ENCODE peak calls at places on chromosomes 4 and X, in six cellular contexts. One of them, this sample, is unnamed.

GRCh38 chr4:38382492-38382891 is 281.5 kb upstream of the KLF3 start:
- DNase-seq in CD4-positive, alpha-beta T cell: no peak
- DNase-seq in lower lobe of right lung: no peak
- DNase-seq in uterus: no peak
- DNase-seq in ovary: no peak
- DNase-seq in adrenal gland: no peak
- DNase-seq in this sample: no peak

GRCh38 chr4:27098034-27098433 is 237.4 kb downstream of the STIM2 start:
- DNase-seq in ovary: no peak
- DNase-seq in lower lobe of right lung: no peak
- DNase-seq in CD4-positive, alpha-beta T cell: no peak
- DNase-seq in uterus: no peak
- DNase-seq in adrenal gland: no peak
- DNase-seq in this sample: no peak

GRCh38 chrX:43969504-43970501 is 3.4 kb downstream of the NDP start:
- DNase-seq in CD4-positive, alpha-beta T cell: no peak
- DNase-seq in adrenal gland: no peak
- DNase-seq in uterus: peak
- DNase-seq in lower lobe of right lung: no peak
- DNase-seq in ovary: peak
- DNase-seq in this sample: no peak

GRCh38 chr4:172996571-172997216 is 171.9 kb upstream of the GALNT7 start:
- DNase-seq in ovary: no peak
- DNase-seq in lower lobe of right lung: no peak
- DNase-seq in CD4-positive, alpha-beta T cell: no peak
- DNase-seq in uterus: no peak
- DNase-seq in adrenal gland: no peak
- DNase-seq in this sample: no peak

GRCh38 chr4:38787693-38788092 is 4.9 kb upstream of the TLR10 start:
- DNase-seq in uterus: no peak
- DNase-seq in lower lobe of right lung: no peak
- DNase-seq in CD4-positive, alpha-beta T cell: no peak
- DNase-seq in ovary: no peak
- DNase-seq in adrenal gland: no peak
- DNase-seq in this sample: no peak

GRCh38 chrX:110146521-110146920 is 143.6 kb downstream of the TMEM164 start:
- DNase-seq in ovary: peak
- DNase-seq in uterus: peak
- DNase-seq in adrenal gland: peak
- DNase-seq in lower lobe of right lung: no peak
- DNase-seq in CD4-positive, alpha-beta T cell: no peak
- DNase-seq in this sample: peak

GRCh38 chr4:75321484-75321883 is 192.7 kb downstream of the RCHY1 start:
- DNase-seq in CD4-positive, alpha-beta T cell: no peak
- DNase-seq in ovary: no peak
- DNase-seq in uterus: no peak
- DNase-seq in adrenal gland: no peak
- DNase-seq in lower lobe of right lung: no peak
- DNase-seq in this sample: no peak

GRCh38 chr4:159283697-159284492 is 181.0 kb downstream of the RAPGEF2 start:
- DNase-seq in lower lobe of right lung: no peak
- DNase-seq in adrenal gland: no peak
- DNase-seq in uterus: no peak
- DNase-seq in CD4-positive, alpha-beta T cell: no peak
- DNase-seq in ovary: no peak
- DNase-seq in this sample: no peak

GRCh38 chr4:182533948-182534347 is 290.7 kb downstream of the TENM3 start:
- DNase-seq in uterus: no peak
- DNase-seq in adrenal gland: no peak
- DNase-seq in lower lobe of right lung: no peak
- DNase-seq in CD4-positive, alpha-beta T cell: no peak
- DNase-seq in ovary: no peak
- DNase-seq in this sample: no peak

GRCh38 chr4:76562161-76562560 is 127.1 kb downstream of the SHROOM3 start:
- DNase-seq in ovary: no peak
- DNase-seq in adrenal gland: no peak
- DNase-seq in lower lobe of right lung: no peak
- DNase-seq in CD4-positive, alpha-beta T cell: no peak
- DNase-seq in uterus: no peak
- DNase-seq in this sample: no peak

GRCh38 chr4:161291222-161291621 is 872.6 kb downstream of the FSTL5 start:
- DNase-seq in ovary: no peak
- DNase-seq in uterus: no peak
- DNase-seq in lower lobe of right lung: no peak
- DNase-seq in adrenal gland: no peak
- DNase-seq in CD4-positive, alpha-beta T cell: no peak
- DNase-seq in this sample: no peak

GRCh38 chr4:126727461-126727860 is 905.3 kb upstream of the INTU start:
- DNase-seq in lower lobe of right lung: no peak
- DNase-seq in ovary: no peak
- DNase-seq in CD4-positive, alpha-beta T cell: no peak
- DNase-seq in adrenal gland: no peak
- DNase-seq in uterus: no peak
- DNase-seq in this sample: no peak

GRCh38 chr4:17561195-17561909 is 15.6 kb upstream of the LAP3 start:
- DNase-seq in CD4-positive, alpha-beta T cell: no peak
- DNase-seq in adrenal gland: no peak
- DNase-seq in ovary: no peak
- DNase-seq in uterus: no peak
- DNase-seq in lower lobe of right lung: no peak
- DNase-seq in this sample: no peak

GRCh38 chr4:81166431-81166830 is 48.6 kb downstream of the PRKG2 start:
- DNase-seq in lower lobe of right lung: no peak
- DNase-seq in CD4-positive, alpha-beta T cell: no peak
- DNase-seq in ovary: no peak
- DNase-seq in uterus: no peak
- DNase-seq in adrenal gland: no peak
- DNase-seq in this sample: no peak

GRCh38 chr4:85166318-85166717 is 199.8 kb upstream of the WDFY3 start:
- DNase-seq in uterus: no peak
- DNase-seq in lower lobe of right lung: no peak
- DNase-seq in ovary: no peak
- DNase-seq in CD4-positive, alpha-beta T cell: no peak
- DNase-seq in adrenal gland: no peak
- DNase-seq in this sample: no peak

GRCh38 chr4:3344104-3344503 is 51.3 kb downstream of the RGS12 start:
- DNase-seq in adrenal gland: peak
- DNase-seq in lower lobe of right lung: no peak
- DNase-seq in CD4-positive, alpha-beta T cell: no peak
- DNase-seq in ovary: no peak
- DNase-seq in uterus: no peak
- DNase-seq in this sample: no peak

GRCh38 chr4:3347871-3348270 is 55.0 kb downstream of the RGS12 start:
- DNase-seq in adrenal gland: no peak
- DNase-seq in uterus: no peak
- DNase-seq in CD4-positive, alpha-beta T cell: no peak
- DNase-seq in ovary: no peak
- DNase-seq in lower lobe of right lung: no peak
- DNase-seq in this sample: no peak

GRCh38 chr4:3344596-3344995 is 51.8 kb downstream of the RGS12 start:
- DNase-seq in ovary: no peak
- DNase-seq in CD4-positive, alpha-beta T cell: no peak
- DNase-seq in uterus: no peak
- DNase-seq in lower lobe of right lung: no peak
- DNase-seq in adrenal gland: peak
- DNase-seq in this sample: no peak

GRCh38 chr4:3345384-3345783 is 52.6 kb downstream of the RGS12 start:
- DNase-seq in CD4-positive, alpha-beta T cell: no peak
- DNase-seq in uterus: no peak
- DNase-seq in adrenal gland: peak
- DNase-seq in lower lobe of right lung: no peak
- DNase-seq in ovary: no peak
- DNase-seq in this sample: no peak

GRCh38 chr4:3346146-3346545 is 53.3 kb downstream of the RGS12 start:
- DNase-seq in CD4-positive, alpha-beta T cell: no peak
- DNase-seq in lower lobe of right lung: no peak
- DNase-seq in ovary: no peak
- DNase-seq in uterus: peak
- DNase-seq in adrenal gland: peak
- DNase-seq in this sample: peak
- TF ChIP-seq CTCF in CD4-positive, alpha-beta T cell: peak
- TF ChIP-seq CTCF in lower lobe of right lung: peak
- TF ChIP-seq CTCF in ovary: peak
- TF ChIP-seq CTCF in uterus: peak
- TF ChIP-seq CTCF in adrenal gland: peak
- TF ChIP-seq CTCF in this sample: peak

GRCh38 chr4:48899432-48899749 is 7.2 kb downstream of the OCIAD2 start:
- DNase-seq in lower lobe of right lung: no peak
- DNase-seq in uterus: no peak
- DNase-seq in adrenal gland: no peak
- DNase-seq in ovary: no peak
- DNase-seq in CD4-positive, alpha-beta T cell: no peak
- DNase-seq in this sample: no peak

GRCh38 chr4:48898733-48899431 is 7.7 kb downstream of the OCIAD2 start:
- DNase-seq in uterus: no peak
- DNase-seq in adrenal gland: no peak
- DNase-seq in CD4-positive, alpha-beta T cell: no peak
- DNase-seq in ovary: no peak
- DNase-seq in lower lobe of right lung: no peak
- DNase-seq in this sample: no peak

GRCh38 chr4:48899950-48900349 is 6.6 kb downstream of the OCIAD2 start:
- DNase-seq in uterus: no peak
- DNase-seq in adrenal gland: no peak
- DNase-seq in ovary: no peak
- DNase-seq in CD4-positive, alpha-beta T cell: no peak
- DNase-seq in lower lobe of right lung: no peak
- DNase-seq in this sample: no peak

GRCh38 chr4:48901196-48901595 is 5.4 kb downstream of the OCIAD2 start:
- DNase-seq in CD4-positive, alpha-beta T cell: no peak
- DNase-seq in adrenal gland: no peak
- DNase-seq in uterus: no peak
- DNase-seq in ovary: no peak
- DNase-seq in lower lobe of right lung: no peak
- DNase-seq in this sample: no peak

DNA sequence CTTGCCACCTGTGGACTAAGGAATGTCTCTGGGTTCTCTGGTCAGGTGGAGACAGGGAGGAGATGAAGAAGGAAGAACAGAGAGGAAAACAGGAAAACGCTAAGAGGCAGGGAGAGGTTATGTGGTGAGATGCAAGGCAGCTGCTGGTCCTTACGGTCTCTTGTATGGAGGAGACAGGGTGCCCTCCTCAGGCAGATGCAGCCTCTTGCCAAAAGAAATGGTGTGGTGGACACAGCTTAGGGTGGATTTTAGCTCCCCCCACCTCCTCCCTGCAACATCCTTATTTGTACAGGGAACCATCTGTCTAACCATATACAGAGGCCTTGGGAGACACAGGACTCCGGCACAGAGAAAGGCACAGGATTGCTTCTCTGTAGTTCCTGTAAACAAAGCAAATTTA is 9.7 kb downstream of the OCIAD2 start:
- DNase-seq in CD4-positive, alpha-beta T cell: no peak
- DNase-seq in uterus: no peak
- DNase-seq in adrenal gland: no peak
- DNase-seq in ovary: no peak
- DNase-seq in lower lobe of right lung: no peak
- DNase-seq in this sample: no peak
- TF ChIP-seq CTCF in CD4-positive, alpha-beta T cell: no peak
- TF ChIP-seq CTCF in uterus: no peak
- TF ChIP-seq CTCF in adrenal gland: no peak
- TF ChIP-seq CTCF in ovary: no peak
- TF ChIP-seq CTCF in lower lobe of right lung: no peak
- TF ChIP-seq CTCF in this sample: no peak

GRCh38 chr4:55887594-55887993 is 34.1 kb downstream of the EXOC1 start:
- DNase-seq in uterus: no peak
- DNase-seq in ovary: no peak
- DNase-seq in adrenal gland: no peak
- DNase-seq in CD4-positive, alpha-beta T cell: no peak
- DNase-seq in lower lobe of right lung: no peak
- DNase-seq in this sample: no peak
- TF ChIP-seq CTCF in uterus: no peak
- TF ChIP-seq CTCF in ovary: no peak
- TF ChIP-seq CTCF in adrenal gland: no peak
- TF ChIP-seq CTCF in CD4-positive, alpha-beta T cell: no peak
- TF ChIP-seq CTCF in lower lobe of right lung: no peak
- TF ChIP-seq CTCF in this sample: no peak

DNA sequence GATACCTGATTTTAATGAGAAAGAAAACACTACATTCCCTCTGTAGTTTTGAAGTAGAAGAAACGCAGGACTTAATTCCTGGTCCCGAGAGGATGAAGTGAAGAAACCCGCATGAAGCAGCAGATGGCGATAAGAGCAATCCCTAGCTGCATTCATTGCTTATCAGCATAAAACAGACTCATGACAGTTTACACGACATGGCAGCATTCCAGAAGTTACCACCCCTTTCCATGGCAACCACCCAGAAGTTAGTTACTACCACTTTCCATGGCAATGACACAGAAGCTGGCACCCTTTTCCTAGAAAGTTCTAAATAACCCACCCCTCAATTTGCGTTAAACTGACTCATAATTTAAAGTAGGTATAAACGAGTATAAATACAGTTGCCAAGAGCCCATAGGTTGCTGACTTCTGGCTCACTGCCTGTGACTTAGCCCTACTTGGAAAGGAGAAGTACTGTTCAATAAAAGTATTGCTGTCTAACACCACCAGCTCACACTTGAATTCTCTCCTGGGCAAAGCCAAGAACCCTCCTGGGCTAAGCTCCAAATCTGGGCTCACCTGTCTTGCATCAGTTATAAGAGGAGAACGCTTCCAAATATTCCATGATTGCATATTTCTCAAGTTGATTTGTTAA is 5.5 kb upstream of the XAGE2 start:
- DNase-seq in CD4-positive, alpha-beta T cell: no peak
- DNase-seq in lower lobe of right lung: no peak
- DNase-seq in adrenal gland: no peak
- DNase-seq in ovary: no peak
- DNase-seq in uterus: no peak
- DNase-seq in this sample: no peak
- TF ChIP-seq CTCF in CD4-positive, alpha-beta T cell: no peak
- TF ChIP-seq CTCF in lower lobe of right lung: no peak
- TF ChIP-seq CTCF in adrenal gland: no peak
- TF ChIP-seq CTCF in ovary: no peak
- TF ChIP-seq CTCF in uterus: no peak
- TF ChIP-seq CTCF in this sample: no peak

DNA sequence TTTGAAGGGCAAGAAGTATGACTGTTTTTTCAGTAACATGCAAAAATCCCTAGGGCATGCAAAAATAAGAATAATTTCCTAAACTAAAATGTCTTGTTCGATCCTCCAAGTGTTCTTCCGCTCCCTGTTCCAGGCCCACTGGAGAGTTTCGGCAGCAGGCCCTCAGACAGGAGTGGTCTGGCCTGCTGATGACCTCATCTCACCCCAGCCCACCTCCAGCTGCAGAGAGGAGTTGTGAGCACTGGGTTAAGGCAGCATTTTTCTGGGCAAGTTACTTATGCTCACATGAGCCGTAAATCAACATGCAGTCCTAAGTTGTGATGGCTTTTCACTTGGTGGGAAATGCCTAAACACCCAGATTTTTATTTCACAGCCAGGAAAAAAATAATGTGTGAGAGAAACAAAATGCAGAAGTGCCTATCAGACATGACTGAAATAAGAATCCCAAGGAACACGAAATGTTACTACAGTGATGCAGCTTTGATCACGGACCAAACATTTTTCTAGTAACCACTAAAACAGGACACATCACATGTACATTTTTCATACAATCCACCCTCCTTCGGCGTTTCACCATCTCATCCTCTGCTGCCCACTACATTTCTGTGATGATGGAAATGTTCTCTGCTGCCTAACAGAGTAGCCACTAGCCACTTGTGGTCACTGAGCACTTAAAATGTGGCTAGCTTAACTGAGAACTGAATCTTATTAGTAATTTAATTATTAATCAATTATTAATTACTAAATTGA is 153.3 kb upstream of the TBL1X start:
- DNase-seq in ovary: no peak
- DNase-seq in adrenal gland: no peak
- DNase-seq in lower lobe of right lung: no peak
- DNase-seq in uterus: no peak
- DNase-seq in CD4-positive, alpha-beta T cell: no peak
- DNase-seq in this sample: no peak
- TF ChIP-seq CTCF in ovary: no peak
- TF ChIP-seq CTCF in adrenal gland: no peak
- TF ChIP-seq CTCF in lower lobe of right lung: no peak
- TF ChIP-seq CTCF in uterus: no peak
- TF ChIP-seq CTCF in CD4-positive, alpha-beta T cell: no peak
- TF ChIP-seq CTCF in this sample: no peak

This sample was measured in neural crest cell.